ENCODE peak calls at places on chromosome 1, in six cellular contexts. G is CD4-positive, CD25-positive, alpha-beta regulatory T cell; M is EL; A is activated CD4-positive, alpha-beta T cell treated with anti-CD3 and anti-CD28 coated beads, Interleukin-2, amount 50 U/mL, for 1 hour; I is stimulated activated CD4-positive, alpha-beta T cell treated with anti-CD3 and anti-CD28 coated beads, Interleukin-4, amount 100 ng/mL, for 4 hours; U is activated B cell treated with CpG ODN at 0.5 μM for 24 hours. E is an unnamed sample.

GRCh38 chr1:212565571-212566305 is 42.8 kb upstream of the ATF3 start:
- DNase-seq in A (no peak), I (no peak), G (no peak), M (no peak), U (no peak), E (no peak)

GRCh38 chr1:60073605-60074278 is at the start of gene C1orf87:
- DNase-seq in G (no peak), I (no peak), A (no peak), M (no peak), U (no peak), E (no peak)

GRCh38 chr1:228259951-228260350 is 52.1 kb downstream of the OBSCN start:
- DNase-seq in U (no peak), I (no peak), A (no peak), G (no peak), M (no peak), E (no peak)

GRCh38 chr1:27359822-27360158 is 7.0 kb downstream of the MAP3K6 start:
- DNase-seq in U (no peak), M (no peak), I (no peak), A (no peak), G (no peak), E (no peak)

GRCh38 chr1:206897175-206897574 is at the start of gene IL24:
- DNase-seq in G (no peak), U (no peak), M (no peak), A (no peak), I (no peak), E (no peak)

GRCh38 chr1:101262601-101263348 is 26.0 kb downstream of the S1PR1 start:
- DNase-seq in M (no peak), U (no peak), A (no peak), I (no peak), G (peak), E (no peak)

GRCh38 chr1:53585116-53585515 is 125.9 kb downstream of the DMRTB1 start:
- DNase-seq in G (peak), U (no peak), M (no peak), I (peak), A (no peak), E (no peak)

GRCh38 chr1:162131405-162132321 is 62.2 kb downstream of the NOS1AP start:
- DNase-seq in G (no peak), U (no peak), M (no peak), A (no peak), I (no peak), E (no peak)

GRCh38 chr1:230186003-230186863 is 119.2 kb downstream of the GALNT2 start:
- DNase-seq in U (no peak), M (peak), A (no peak), G (no peak), I (peak), E (no peak)

GRCh38 chr1:113073457-113073950 is 506 bp downstream of the LRIG2 start:
- DNase-seq in A (no peak), U (no peak), G (no peak), I (no peak), M (peak), E (peak)

GRCh38 chr1:110638062-110638461 is 31.9 kb upstream of the KCNA2 start:
- DNase-seq in I (no peak), G (no peak), A (no peak), U (no peak), M (no peak), E (no peak)

GRCh38 chr1:110083453-110084225 is 13.2 kb upstream of the ALX3 start:
- DNase-seq in M (no peak), A (no peak), U (no peak), G (no peak), I (no peak), E (no peak)

GRCh38 chr1:172308577-172308976 is 111.9 kb upstream of the C1orf105 start:
- DNase-seq in U (no peak), I (no peak), M (no peak), A (no peak), G (no peak), E (no peak)

GRCh38 chr1:234238060-234238459 is 135.2 kb upstream of the COA6 start:
- DNase-seq in A (no peak), I (no peak), G (no peak), U (no peak), M (peak), E (no peak)

GRCh38 chr1:63379583-63379982 is 12.2 kb downstream of the ALG6 start:
- DNase-seq in M (no peak), G (no peak), U (no peak), I (no peak), A (no peak), E (no peak)

GRCh38 chr1:161200421-161200991 is 1.7 kb upstream of the ADAMTS4 start:
- DNase-seq in A (no peak), U (no peak), M (no peak), G (peak), I (no peak), E (no peak)

GRCh38 chr1:22418852-22419480 is 32.7 kb upstream of the ZBTB40 start:
- DNase-seq in G (no peak), A (no peak), M (peak), I (no peak), U (no peak), E (no peak)

GRCh38 chr1:172588296-172589291 is 55.6 kb downstream of the SUCO start:
- DNase-seq in G (no peak), M (peak), I (no peak), U (no peak), A (no peak), E (no peak)

GRCh38 chr1:32159189-32159588 is 20.3 kb upstream of the TXLNA start:
- DNase-seq in U (no peak), G (no peak), M (no peak), A (no peak), I (no peak), E (no peak)

GRCh38 chr1:101216623-101217022 is 20.2 kb upstream of the S1PR1 start:
- DNase-seq in U (no peak), I (no peak), G (no peak), M (no peak), A (no peak), E (no peak)

GRCh38 chr1:98315309-98315708 is 346.2 kb upstream of the SNX7 start:
- DNase-seq in M (peak), I (no peak), G (no peak), A (no peak), U (no peak), E (no peak)

GRCh38 chr1:150149490-150150453 is at the start of gene PLEKHO1:
- DNase-seq in A (peak), I (peak), G (peak), U (peak), M (peak), E (peak)

GRCh38 chr1:226627924-226628623 is 79.5 kb downstream of the STUM start:
- DNase-seq in G (no peak), U (no peak), A (no peak), M (no peak), I (peak), E (no peak)

GRCh38 chr1:117512728-117513321 is 93.0 kb upstream of the TENT5C start:
- DNase-seq in G (peak), I (no peak), M (peak), U (no peak), A (no peak), E (no peak)

GRCh38 chr1:146032613-146033219 is 11.2 kb upstream of the HJV start:
- DNase-seq in G (peak), U (no peak), M (peak), A (no peak), I (no peak), E (no peak)

GRCh38 chr1:44826375-44827196 is 16.5 kb downstream of the PTCH2 start:
- DNase-seq in G (no peak), U (no peak), M (no peak), I (no peak), A (no peak), E (no peak)

GRCh38 chr1:199073166-199073565 is 434.3 kb downstream of the PTPRC start:
- DNase-seq in U (no peak), G (no peak), A (no peak), M (no peak), I (no peak), E (no peak)

GRCh38 chr1:224644553-224645154 is 28.5 kb downstream of the CNIH3 start:
- DNase-seq in I (peak), A (peak), M (peak), U (peak), G (peak), E (peak)

GRCh38 chr1:217907504-217907903 is 276.4 kb downstream of the SPATA17 start:
- DNase-seq in A (no peak), M (peak), G (no peak), U (no peak), I (no peak), E (no peak)

GRCh38 chr1:33334081-33334552 is 13.2 kb upstream of the A3GALT2 start:
- DNase-seq in A (no peak), M (no peak), G (no peak), I (no peak), U (no peak), E (no peak)

GRCh38 chr1:228002792-228003191 is 4.0 kb upstream of the WNT3A start:
- DNase-seq in U (no peak), M (no peak), G (no peak), A (no peak), I (no peak), E (no peak)

GRCh38 chr1:11893907-11894251 is 32.3 kb downstream of the KIAA2013 start:
- DNase-seq in G (peak), U (peak), A (peak), M (peak), I (peak), E (peak)

GRCh38 chr1:218426343-218426657 is 81.2 kb downstream of the TGFB2 start:
- DNase-seq in I (no peak), G (no peak), A (no peak), U (no peak), M (peak), E (no peak)

GRCh38 chr1:86753700-86754099 is 49.3 kb downstream of the SH3GLB1 start:
- DNase-seq in M (peak), U (no peak), I (no peak), G (no peak), A (no peak), E (no peak)

GRCh38 chr1:53982034-53982761 is 35.8 kb downstream of the LDLRAD1 start:
- DNase-seq in G (no peak), I (no peak), U (no peak), A (no peak), M (peak), E (no peak)

GRCh38 chr1:66360285-66360724 is 173.6 kb upstream of the SGIP1 start:
- DNase-seq in U (no peak), I (no peak), G (no peak), A (no peak), M (no peak), E (no peak)